ENCODE peak calls at places on chromosome 16, in four cellular contexts. F, P, G and N are unnamed samples. For H3K36me3, the result is how much of the 10 kb centered on the place peaks cover.

GRCh38 chr16:48353565-48354163 is 31.5 kb downstream of the SIAH1 start:
- DNase-seq in G (peak), P (peak), F (peak), N (no peak)

GRCh38 chr16:82192665-82193064 is 22.6 kb upstream of the MPHOSPH6 start:
- DNase-seq in F (no peak), G (peak), P (no peak), N (peak)

GRCh38 chr16:68035227-68035626 is 12.1 kb downstream of the DUS2 start:
- DNase-seq in F (no peak), G (no peak), P (no peak), N (no peak)

GRCh38 chr16:82584553-82585152 is 42.1 kb upstream of the CDH13 start:
- DNase-seq in P (no peak), G (no peak), F (no peak), N (no peak)

GRCh38 chr16:62478903-62479458 is 442.7 kb upstream of the CDH8 start:
- DNase-seq in G (no peak), P (no peak), F (no peak), N (no peak)

GRCh38 chr16:79380990-79381389 is 219.5 kb downstream of the MAF start:
- DNase-seq in G (peak), F (no peak), P (no peak), N (no peak)

GRCh38 chr16:4679854-4680636 is 13.3 kb upstream of the NUDT16L1 start:
- DNase-seq in P (peak), G (peak), F (peak), N (no peak)

GRCh38 chr16:80347002-80347401 is 193.8 kb upstream of the DYNLRB2 start:
- DNase-seq in G (no peak), F (no peak), P (no peak), N (no peak)

GRCh38 chr16:75616541-75617010 is 6.5 kb downstream of the ADAT1 start:
- DNase-seq in G (no peak), F (no peak), P (no peak), N (no peak)

GRCh38 chr16:27486344-27486743 is 63.4 kb downstream of the GTF3C1 start:
- DNase-seq in F (no peak), G (no peak), P (no peak), N (no peak)

GRCh38 chr16:56610017-56610608 is 1.7 kb downstream of the MT2A start:
- DNase-seq in P (no peak), G (peak), F (no peak), N (peak)
- H3K4me3 ChIP-seq in P (peak), G (peak), F (no peak), N (peak)

GRCh38 chr16:1428511-1428910 is 2.4 kb upstream of the PERCC1 start:
- DNase-seq in G (no peak), P (no peak), F (peak), N (no peak)
- TF ChIP-seq CTCF in G (peak), P (peak), F (peak), N (peak)

GRCh38 chr16:71885261-71885650 is 1.3 kb upstream of the ZNF821 start:
- DNase-seq in P (no peak), F (peak), G (no peak), N (no peak)

GRCh38 chr16:71883193-71883848 is 661 bp downstream of the ZNF821 start:
- DNase-seq in P (no peak), F (peak), G (no peak), N (no peak)

GRCh38 chr16:71882505-71883192 is 1.3 kb downstream of the ZNF821 start:
- DNase-seq in G (peak), P (peak), F (peak), N (no peak)

GRCh38 chr16:71880176-71880575 is 3.8 kb downstream of the ZNF821 start:
- DNase-seq in G (no peak), F (no peak), P (no peak), N (no peak)

GRCh38 chr16:71883849-71884638 is at the start of gene ZNF821:
- DNase-seq in F (peak), G (peak), P (no peak), N (no peak)
- H3K36me3 ChIP-seq in F (under half), G (under half), P (under half), N (under half)

GRCh38 chr16:2006317-2006716 is 3.3 kb downstream of the ZNF598 start:
- DNase-seq in F (no peak), G (no peak), P (no peak), N (no peak)

GRCh38 chr16:2008009-2008526 is 1.6 kb downstream of the ZNF598 start:
- DNase-seq in G (peak), P (peak), F (no peak), N (peak)

GRCh38 chr16:2005646-2006045 is 4.0 kb downstream of the ZNF598 start:
- DNase-seq in P (no peak), G (no peak), F (peak), N (no peak)

GRCh38 chr16:2008631-2009301 is 855 bp downstream of the ZNF598 start:
- DNase-seq in P (no peak), G (peak), F (no peak), N (no peak)

GRCh38 chr16:2007081-2007836 is 2.4 kb downstream of the ZNF598 start:
- DNase-seq in G (no peak), P (no peak), F (no peak), N (no peak)
- H3K4me3 ChIP-seq in G (peak), P (peak), F (peak), N (peak)

DNA sequence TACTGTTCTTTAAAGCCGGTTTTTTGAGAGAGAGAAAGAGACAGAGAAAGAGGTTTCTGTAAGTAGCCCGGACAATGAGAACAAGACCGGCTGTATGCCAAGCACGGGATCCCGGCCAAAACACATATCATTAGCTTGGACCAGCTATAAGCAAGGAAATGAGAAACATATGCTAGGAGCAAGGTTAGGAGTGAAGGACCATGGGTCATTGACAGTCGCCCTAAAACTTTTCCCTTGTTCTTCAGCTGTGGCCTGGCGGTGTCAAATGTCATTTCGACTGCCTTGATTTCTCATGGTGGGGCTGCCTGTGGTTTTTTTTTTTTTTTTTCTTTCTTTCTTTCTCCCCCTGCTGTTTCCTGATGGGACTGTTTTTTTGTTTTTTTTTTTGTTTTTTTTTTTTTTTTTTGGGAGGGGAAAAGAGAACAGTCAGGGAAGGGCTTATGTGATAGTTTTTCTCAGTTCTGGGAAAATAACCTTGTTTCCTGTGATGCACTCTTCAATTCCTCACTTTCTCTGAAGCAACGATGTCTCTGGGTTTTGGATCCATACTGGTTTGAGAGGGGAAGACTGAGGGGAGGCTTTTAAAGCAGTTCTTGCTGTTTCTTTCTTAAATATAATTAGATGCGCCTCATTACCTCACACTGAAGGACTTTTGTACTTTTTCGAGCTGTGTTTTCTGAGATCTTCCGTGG is 124.8 kb upstream of the ZFHX3 start:
- DNase-seq in P (no peak), F (peak), G (peak), N (peak)
- TF ChIP-seq CTCF in P (no peak), F (peak), G (peak), N (peak)